ENCODE peak calls at places on chromosomes 2 and 18, in six cellular contexts. I, W, V, G, U and Q are unnamed samples.
A peak's percentile ranks its signal among the peaks of the same experiment; 100 is the strongest.

GRCh38 chr2:28193552-28194383 is 198.9 kb upstream of the FOSL2 start:
- DNase-seq in I (no peak), W (peak; percentile 27), V (no peak), G (peak; percentile 62), U (no peak), Q (no peak)

GRCh38 chr2:63712748-63713147 is 124.0 kb downstream of the MDH1 start:
- DNase-seq in I (peak; percentile 13), W (no peak), V (peak; percentile 44), G (peak; percentile 21), U (no peak), Q (no peak)

GRCh38 chr2:158994920-158995676 is 26.7 kb downstream of the TANC1 start:
- DNase-seq in I (peak; percentile 29), W (peak; percentile 39), V (peak; percentile 66), G (peak; percentile 80), U (no peak), Q (no peak)

GRCh38 chr2:174078275-174078674 is 113.1 kb upstream of the SP3 start:
- DNase-seq in I (no peak), W (no peak), V (peak; percentile 50), G (peak; percentile 31), U (no peak), Q (no peak)

GRCh38 chr2:109471656-109472055 is 142.1 kb downstream of the SEPTIN10 start:
- DNase-seq in I (no peak), W (no peak), V (no peak), G (no peak), U (no peak), Q (no peak)

GRCh38 chr2:239586651-239587310 is 186.0 kb upstream of the HDAC4 start:
- DNase-seq in I (no peak), W (peak; percentile 87), V (no peak), G (no peak), U (peak; percentile 39), Q (no peak)

GRCh38 chr2:141570474-141571131 is 560.2 kb downstream of the LRP1B start:
- DNase-seq in I (peak; percentile 60), W (no peak), V (no peak), G (peak; percentile 7), U (peak; percentile 44), Q (no peak)

GRCh38 chr2:209614630-209615369 is 156.8 kb upstream of the UNC80 start:
- DNase-seq in I (peak; percentile 86), W (no peak), V (no peak), G (no peak), U (no peak), Q (peak; percentile 77)

GRCh38 chr2:11540148-11540995 is 6.5 kb downstream of the GREB1 start:
- DNase-seq in I (no peak), W (no peak), V (no peak), G (no peak), U (no peak), Q (no peak)

GRCh38 chr2:167733750-167734149 is 513.6 kb downstream of the STK39 start:
- DNase-seq in I (no peak), W (no peak), V (no peak), G (peak; percentile 30), U (no peak), Q (no peak)

GRCh38 chr2:173044686-173045085 is 31.0 kb upstream of the MAP3K20 start:
- DNase-seq in I (no peak), W (no peak), V (no peak), G (no peak), U (no peak), Q (no peak)

GRCh38 chr2:203610558-203610957 is 75.5 kb upstream of the RAPH1 start:
- DNase-seq in I (no peak), W (no peak), V (no peak), G (no peak), U (no peak), Q (no peak)

GRCh38 chr2:234993547-234993981 is 41.7 kb downstream of the SH3BP4 start:
- DNase-seq in I (no peak), W (no peak), V (no peak), G (no peak), U (peak; percentile 35), Q (no peak)

GRCh38 chr18:54269924-54270844 is 867 bp downstream of the POLI start:
- DNase-seq in I (peak; percentile 37), W (peak; percentile 65), V (peak; percentile 54), G (peak; percentile 48), U (no peak), Q (no peak)

GRCh38 chr18:32760391-32760790 is 12.4 kb downstream of the KLHL14 start:
- DNase-seq in I (peak; percentile 13), W (no peak), V (no peak), G (no peak), U (no peak), Q (no peak)

GRCh38 chr2:25453199-25453903 is 111.6 kb upstream of the DNMT3A start:
- DNase-seq in I (no peak), W (no peak), V (peak; percentile 3), G (no peak), U (no peak), Q (no peak)

GRCh38 chr2:181680937-181681811 is 857 bp upstream of the NEUROD1 start:
- DNase-seq in I (no peak), W (no peak), V (no peak), G (no peak), U (peak; percentile 61), Q (no peak)

GRCh38 chr2:134372611-134373131 is 118.8 kb downstream of the MGAT5 start:
- DNase-seq in I (no peak), W (no peak), V (peak; percentile 79), G (peak; percentile 84), U (no peak), Q (no peak)

GRCh38 chr2:174662459-174662858 is 64.9 kb upstream of the WIPF1 start:
- DNase-seq in I (no peak), W (no peak), V (peak; percentile 82), G (peak; percentile 84), U (no peak), Q (no peak)

GRCh38 chr2:240143801-240144648 is 3.6 kb upstream of the OTOS start:
- DNase-seq in I (peak; percentile 82), W (peak; percentile 92), V (peak; percentile 79), G (peak; percentile 53), U (peak; percentile 90), Q (peak; percentile 69)

GRCh38 chr2:27094353-27094984 is 7.9 kb downstream of the KHK start:
- DNase-seq in I (no peak), W (no peak), V (no peak), G (no peak), U (peak; percentile 55), Q (no peak)

GRCh38 chr2:72154386-72154785 is 6.7 kb upstream of the CYP26B1 start:
- DNase-seq in I (no peak), W (no peak), V (no peak), G (no peak), U (peak; percentile 43), Q (no peak)

GRCh38 chr2:113328043-113328442 is 49.3 kb upstream of the PAX8 start:
- DNase-seq in I (no peak), W (no peak), V (no peak), G (no peak), U (no peak), Q (no peak)

GRCh38 chr2:3189076-3189591 is 188.5 kb downstream of the EIPR1 start:
- DNase-seq in I (no peak), W (no peak), V (no peak), G (no peak), U (peak; percentile 67), Q (no peak)

GRCh38 chr2:45745231-45745630 is 93.8 kb downstream of the PRKCE start:
- DNase-seq in I (no peak), W (no peak), V (no peak), G (no peak), U (no peak), Q (no peak)

GRCh38 chr2:122980672-122981071 is 1044.4 kb upstream of the CNTNAP5 start:
- DNase-seq in I (no peak), W (no peak), V (no peak), G (no peak), U (no peak), Q (no peak)

GRCh38 chr2:120367221-120367620 is 21.3 kb downstream of the INHBB start:
- DNase-seq in I (no peak), W (no peak), V (no peak), G (no peak), U (no peak), Q (no peak)

GRCh38 chr2:120367649-120368048 is 21.7 kb downstream of the INHBB start:
- DNase-seq in I (no peak), W (no peak), V (peak; percentile 22), G (no peak), U (peak; percentile 24), Q (no peak)

GRCh38 chr2:120369250-120369649 is 23.3 kb downstream of the INHBB start:
- DNase-seq in I (no peak), W (no peak), V (peak; percentile 47), G (no peak), U (no peak), Q (no peak)

GRCh38 chr2:120366698-120367097 is 20.8 kb downstream of the INHBB start:
- DNase-seq in I (no peak), W (no peak), V (no peak), G (no peak), U (peak; percentile 18), Q (no peak)

DNA sequence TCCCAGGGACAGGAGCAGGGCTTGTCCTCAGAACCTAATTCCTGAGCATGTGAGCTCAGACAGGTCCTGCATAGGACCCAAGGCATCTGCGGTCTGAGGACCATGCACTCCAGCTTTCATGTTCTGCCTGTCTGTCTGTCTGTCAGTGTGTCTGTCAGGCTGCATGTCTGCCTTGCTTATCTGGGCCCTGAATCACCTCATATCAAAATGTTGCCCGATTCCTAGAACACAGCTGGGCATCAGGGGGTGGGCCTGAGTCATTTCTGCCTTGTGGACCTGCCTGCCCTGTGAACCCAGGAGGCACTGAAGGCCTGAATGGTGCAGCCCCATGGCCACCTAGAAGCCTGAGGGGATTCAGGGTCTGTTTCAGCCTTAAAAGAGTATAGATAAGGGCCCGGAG is 22.1 kb downstream of the INHBB start:
- DNase-seq in I (no peak), W (no peak), V (peak; percentile 6), G (no peak), U (peak; percentile 33), Q (no peak)
- H3K9ac ChIP-seq in I (no peak overlapping the region), W (no peak overlapping the region), V (no peak overlapping the region), G (no peak overlapping the region), U (no peak overlapping the region), Q (no peak overlapping the region)

GRCh38 chr18:55779461-55779710 is 191.4 kb upstream of the TCF4 start:
- DNase-seq in I (no peak), W (peak; percentile 64), V (no peak), G (no peak), U (no peak), Q (no peak)
- H3K9ac ChIP-seq in I (no peak overlapping the region), W (peak overlapping the region; percentile 39), V (peak overlapping the region; percentile 81), G (peak overlapping the region; percentile 86), U (no peak overlapping the region), Q (no peak overlapping the region)

GRCh38 chr18:76081536-76081935 is 413.5 kb downstream of the ZNF516 start:
- DNase-seq in I (no peak), W (no peak), V (no peak), G (no peak), U (no peak), Q (no peak)
- H3K9ac ChIP-seq in I (no peak overlapping the region), W (no peak overlapping the region), V (no peak overlapping the region), G (no peak overlapping the region), U (no peak overlapping the region), Q (no peak overlapping the region)

GRCh38 chr2:237688081-237688480 is 60.7 kb downstream of the LRRFIP1 start:
- DNase-seq in I (no peak), W (no peak), V (no peak), G (no peak), U (no peak), Q (no peak)
- H3K9ac ChIP-seq in I (no peak overlapping the region), W (peak overlapping the region; percentile 65), V (peak overlapping the region; percentile 73), G (peak overlapping the region; percentile 94), U (no peak overlapping the region), Q (no peak overlapping the region)

GRCh38 chr18:79507546-79508480 is 112.1 kb downstream of the NFATC1 start:
- DNase-seq in I (no peak), W (no peak), V (peak; percentile 27), G (no peak), U (peak; percentile 93), Q (no peak)
- H3K9ac ChIP-seq in I (no peak overlapping the region), W (no peak overlapping the region), V (peak overlapping the region; percentile 66), G (peak overlapping the region; percentile 82), U (peak overlapping the region; percentile 58), Q (peak overlapping the region; percentile 78)